ENCODE peak calls at places on chromosomes 7 and 10, in seven cellular contexts. X is NAMALWA, O is upper lobe of right lung, M is GM04504, B is GM12865, W is LoVo, D is astrocyte of the spinal cord. Y is an unnamed sample.

GRCh38 chr7:12322287-12322902 is 81.3 kb downstream of the VWDE start:
- DNase-seq in O (no peak), M (no peak), B (peak; percentile 28), W (peak; percentile 55), D (peak; percentile 33), X (peak; percentile 57), Y (no peak)

GRCh38 chr7:30450123-30450982 is 28.2 kb downstream of the NOD1 start:
- DNase-seq in W (no peak), X (no peak), B (no peak), D (no peak), M (no peak), O (no peak), Y (peak; percentile 3)

GRCh38 chr7:2715341-2716231 is 27.6 kb downstream of the AMZ1 start:
- DNase-seq in M (no peak), X (peak; percentile 75), O (no peak), D (no peak), B (no peak), W (no peak), Y (peak; percentile 61)

GRCh38 chr7:154289119-154289518 is 236.9 kb downstream of the DPP6 start:
- DNase-seq in D (no peak), B (no peak), X (no peak), O (no peak), W (no peak), M (no peak), Y (no peak)

GRCh38 chr7:94618134-94618533 is 37.8 kb downstream of the SGCE start:
- DNase-seq in D (no peak), W (no peak), X (no peak), B (no peak), O (no peak), M (no peak), Y (no peak)

GRCh38 chr7:140542226-140542625 is 62.9 kb upstream of the MKRN1 start:
- DNase-seq in D (peak; percentile 56), M (no peak), B (no peak), O (no peak), X (no peak), W (no peak), Y (no peak)

GRCh38 chr7:39622609-39623311 is 612 bp upstream of the RALA start:
- DNase-seq in D (no peak), M (no peak), O (no peak), X (no peak), W (no peak), B (no peak), Y (no peak)

GRCh38 chr10:76129213-76129612 is 697.8 kb downstream of the LRMDA start:
- DNase-seq in O (no peak), W (no peak), B (no peak), X (no peak), M (no peak), D (no peak), Y (no peak)

GRCh38 chr10:110077436-110078120 is 69.8 kb downstream of the ADD3 start:
- DNase-seq in D (peak; percentile 17), X (no peak), W (no peak), B (no peak), O (no peak), M (no peak), Y (no peak)

GRCh38 chr10:24722676-24723385 is 856 bp downstream of the ARHGAP21 start:
- DNase-seq in X (peak; percentile 68), O (peak; percentile 83), D (peak; percentile 55), W (peak; percentile 36), M (no peak), B (peak; percentile 64), Y (peak; percentile 78)

GRCh38 chr7:110001254-110001938 is 1089.5 kb upstream of the LRRN3 start:
- DNase-seq in D (no peak), X (no peak), M (no peak), B (no peak), O (no peak), W (no peak), Y (no peak)